ENCODE peak calls at places on chromosome 12, in four cellular contexts. One of them, this sample, is unnamed.

GRCh38 chr12:59149995-59150642 is 229.8 kb upstream of the LRIG3 start:
- DNase-seq in immature natural killer cell: no peak
- DNase-seq in activated naive CD4-positive, alpha-beta T cell: no peak
- DNase-seq in nephron progenitor cell: peak; percentile 32
- DNase-seq in this sample: peak; percentile 80

GRCh38 chr12:7937867-7938506 is 2.0 kb upstream of the SLC2A3 start:
- DNase-seq in immature natural killer cell: no peak
- DNase-seq in activated naive CD4-positive, alpha-beta T cell: no peak
- DNase-seq in nephron progenitor cell: no peak
- DNase-seq in this sample: peak; percentile 31

GRCh38 chr12:82873951-82874350 is 187.2 kb downstream of the TMTC2 start:
- DNase-seq in immature natural killer cell: no peak
- DNase-seq in activated naive CD4-positive, alpha-beta T cell: no peak
- DNase-seq in nephron progenitor cell: no peak
- DNase-seq in this sample: no peak

GRCh38 chr12:89351489-89352241 is 636 bp downstream of the DUSP6 start:
- DNase-seq in immature natural killer cell: peak; percentile 50
- DNase-seq in activated naive CD4-positive, alpha-beta T cell: peak; percentile 18
- DNase-seq in nephron progenitor cell: peak; percentile 64
- DNase-seq in this sample: no peak

GRCh38 chr12:121800694-121801600 is 2.9 kb upstream of the SETD1B start:
- DNase-seq in immature natural killer cell: peak; percentile 81
- DNase-seq in activated naive CD4-positive, alpha-beta T cell: peak; percentile 34
- DNase-seq in nephron progenitor cell: peak; percentile 59
- DNase-seq in this sample: no peak

GRCh38 chr12:57836442-57837375 is 9.8 kb downstream of the CTDSP2 start:
- DNase-seq in immature natural killer cell: peak; percentile 32
- DNase-seq in activated naive CD4-positive, alpha-beta T cell: no peak
- DNase-seq in nephron progenitor cell: peak; percentile 43
- DNase-seq in this sample: peak; percentile 37

GRCh38 chr12:48349471-48349870 is 1.2 kb downstream of the ZNF641 start:
- DNase-seq in immature natural killer cell: no peak
- DNase-seq in activated naive CD4-positive, alpha-beta T cell: no peak
- DNase-seq in nephron progenitor cell: no peak
- DNase-seq in this sample: no peak

GRCh38 chr12:10182662-10183061 is 3.8 kb downstream of the TMEM52B start:
- DNase-seq in immature natural killer cell: no peak
- DNase-seq in activated naive CD4-positive, alpha-beta T cell: no peak
- DNase-seq in nephron progenitor cell: no peak
- DNase-seq in this sample: no peak

GRCh38 chr12:48988030-48988649 is 10.0 kb downstream of the WNT1 start:
- DNase-seq in immature natural killer cell: peak; percentile 70
- DNase-seq in activated naive CD4-positive, alpha-beta T cell: peak; percentile 62
- DNase-seq in nephron progenitor cell: peak; percentile 90
- DNase-seq in this sample: peak; percentile 28

GRCh38 chr12:12451063-12451462 is 94.2 kb downstream of the BORCS5 start:
- DNase-seq in immature natural killer cell: no peak
- DNase-seq in activated naive CD4-positive, alpha-beta T cell: no peak
- DNase-seq in nephron progenitor cell: no peak
- DNase-seq in this sample: no peak

This sample was measured in Jurkat, Clone E6-1.